ENCODE peak calls at places on chromosomes 3 and 15, in nine cellular contexts. G, R, U, L, V, B, T, O and E are unnamed samples.

GRCh38 chr3:32391643-32392529 is at the start of gene CMTM7:
- DNase-seq in G (peak; percentile 80), R (peak; percentile 81), U (peak; percentile 55), L (peak; percentile 61), V (peak; percentile 33), B (no peak), T (peak; percentile 72), O (no peak), E (peak; percentile 71)

GRCh38 chr3:41900265-41900664 is 61.6 kb downstream of the ULK4 start:
- DNase-seq in G (peak; percentile 71), R (peak; percentile 48), U (no peak), L (no peak), V (no peak), B (no peak), T (no peak), O (no peak), E (no peak)

GRCh38 chr3:149879872-149880271 is 66.9 kb downstream of the RNF13 start:
- DNase-seq in G (peak; percentile 78), R (peak; percentile 42), U (peak; percentile 76), L (peak; percentile 5), V (no peak), B (peak; percentile 16), T (peak; percentile 63), O (peak; percentile 19), E (peak; percentile 61)

GRCh38 chr3:196901768-196902167 is 34.0 kb downstream of the SENP5 start:
- DNase-seq in G (no peak), R (no peak), U (no peak), L (no peak), V (no peak), B (no peak), T (no peak), O (no peak), E (no peak)

GRCh38 chr3:61632568-61633175 is 71.3 kb downstream of the PTPRG start:
- DNase-seq in G (no peak), R (no peak), U (no peak), L (no peak), V (no peak), B (no peak), T (no peak), O (no peak), E (no peak)

GRCh38 chr3:138220242-138220641 is 33.1 kb downstream of the ARMC8 start:
- DNase-seq in G (no peak), R (no peak), U (no peak), L (no peak), V (no peak), B (no peak), T (no peak), O (no peak), E (no peak)

GRCh38 chr15:37106490-37107001 is 6.2 kb upstream of the MEIS2 start:
- DNase-seq in G (peak; percentile 80), R (peak; percentile 38), U (no peak), L (no peak), V (no peak), B (no peak), T (peak; percentile 62), O (no peak), E (no peak)

GRCh38 chr3:55718074-55718473 is 231.0 kb upstream of the WNT5A start:
- DNase-seq in G (no peak), R (no peak), U (no peak), L (no peak), V (no peak), B (no peak), T (no peak), O (no peak), E (no peak)

GRCh38 chr15:101307897-101308603 is 13.0 kb upstream of the SNRPA1 start:
- DNase-seq in G (no peak), R (no peak), U (no peak), L (no peak), V (no peak), B (no peak), T (no peak), O (no peak), E (no peak)

GRCh38 chr3:188255190-188255589 is 101.2 kb downstream of the LPP start:
- DNase-seq in G (no peak), R (no peak), U (no peak), L (no peak), V (no peak), B (no peak), T (no peak), O (no peak), E (no peak)

GRCh38 chr3:195811756-195812155 is at the start of gene MUC4:
- DNase-seq in G (no peak), R (no peak), U (no peak), L (no peak), V (no peak), B (no peak), T (peak; percentile 50), O (no peak), E (no peak)

GRCh38 chr15:60079210-60079609 is 75.1 kb downstream of the FOXB1 start:
- DNase-seq in G (peak; percentile 7), R (no peak), U (no peak), L (no peak), V (no peak), B (no peak), T (no peak), O (no peak), E (no peak)

GRCh38 chr3:50251220-50251619 is 15.2 kb downstream of the GNAI2 start:
- DNase-seq in G (no peak), R (no peak), U (no peak), L (no peak), V (no peak), B (no peak), T (no peak), O (no peak), E (no peak)

GRCh38 chr3:88321696-88322095 is 171.9 kb downstream of the C3orf38 start:
- DNase-seq in G (no peak), R (no peak), U (no peak), L (no peak), V (no peak), B (no peak), T (no peak), O (no peak), E (no peak)

GRCh38 chr3:4939276-4939675 is 40.0 kb upstream of the BHLHE40 start:
- DNase-seq in G (no peak), R (no peak), U (no peak), L (no peak), V (no peak), B (no peak), T (no peak), O (no peak), E (no peak)

GRCh38 chr3:43796041-43796596 is 105.4 kb downstream of the ABHD5 start:
- DNase-seq in G (no peak), R (no peak), U (no peak), L (no peak), V (no peak), B (no peak), T (no peak), O (no peak), E (no peak)

GRCh38 chr3:196207833-196208607 is 3.2 kb downstream of the ZDHHC19 start:
- DNase-seq in G (peak; percentile 57), R (no peak), U (peak; percentile 23), L (peak; percentile 75), V (peak; percentile 65), B (no peak), T (peak; percentile 94), O (no peak), E (peak; percentile 58)

GRCh38 chr3:31885235-31885634 is 95.8 kb downstream of the OSBPL10 start:
- DNase-seq in G (no peak), R (no peak), U (no peak), L (no peak), V (no peak), B (no peak), T (no peak), O (no peak), E (no peak)

GRCh38 chr3:120157113-120157512 is 62.9 kb upstream of the GSK3B start:
- DNase-seq in G (no peak), R (no peak), U (no peak), L (no peak), V (no peak), B (no peak), T (no peak), O (no peak), E (no peak)

GRCh38 chr3:141828487-141829284 is 47.8 kb upstream of the ATP1B3 start:
- DNase-seq in G (peak; percentile 15), R (peak; percentile 23), U (no peak), L (no peak), V (no peak), B (no peak), T (no peak), O (no peak), E (peak; percentile 34)

GRCh38 chr3:140850210-140850955 is 91.3 kb upstream of the SLC25A36 start:
- DNase-seq in G (no peak), R (no peak), U (no peak), L (no peak), V (no peak), B (no peak), T (no peak), O (no peak), E (no peak)

GRCh38 chr3:46670000-46670890 is 23.2 kb downstream of the ALS2CL start:
- DNase-seq in G (no peak), R (no peak), U (no peak), L (no peak), V (no peak), B (no peak), T (peak; percentile 5), O (no peak), E (peak; percentile 35)

GRCh38 chr3:43748179-43748578 is 57.4 kb downstream of the ABHD5 start:
- DNase-seq in G (no peak), R (no peak), U (no peak), L (no peak), V (peak; percentile 29), B (no peak), T (no peak), O (no peak), E (no peak)

GRCh38 chr3:134423153-134423552 is 48.9 kb upstream of the AMOTL2 start:
- DNase-seq in G (peak; percentile 50), R (no peak), U (no peak), L (no peak), V (no peak), B (no peak), T (peak; percentile 25), O (no peak), E (no peak)

GRCh38 chr3:136195258-136196063 is 674 bp downstream of the MSL2 start:
- DNase-seq in G (peak; percentile 84), R (peak; percentile 86), U (peak; percentile 73), L (peak; percentile 83), V (peak; percentile 80), B (peak; percentile 26), T (peak; percentile 78), O (no peak), E (peak; percentile 92)

GRCh38 chr15:51097553-51098330 is 3.0 kb upstream of the TNFAIP8L3 start:
- DNase-seq in G (no peak), R (peak; percentile 44), U (peak; percentile 7), L (no peak), V (no peak), B (no peak), T (no peak), O (no peak), E (no peak)

GRCh38 chr3:182793663-182794454 is 555 bp downstream of the ATP11B start:
- DNase-seq in G (peak; percentile 64), R (peak; percentile 69), U (peak; percentile 38), L (peak; percentile 41), V (peak; percentile 34), B (no peak), T (peak; percentile 61), O (no peak), E (peak; percentile 38)

GRCh38 chr3:3699816-3700633 is 99.2 kb upstream of the LRRN1 start:
- DNase-seq in G (no peak), R (no peak), U (no peak), L (no peak), V (no peak), B (no peak), T (no peak), O (no peak), E (no peak)

GRCh38 chr3:141413387-141414140 is 45.3 kb downstream of the ZBTB38 start:
- DNase-seq in G (no peak), R (no peak), U (no peak), L (peak; percentile 14), V (no peak), B (no peak), T (no peak), O (no peak), E (no peak)

GRCh38 chr15:60507596-60508424 is 28.9 kb upstream of the ICE2 start:
- DNase-seq in G (peak; percentile 52), R (peak; percentile 67), U (peak; percentile 76), L (peak; percentile 54), V (peak; percentile 52), B (peak; percentile 38), T (no peak), O (peak; percentile 22), E (no peak)